ENCODE peak calls at places on chromosome 19, in six cellular contexts. J is activated T-cell treated with anti-CD3 and anti-CD28 coated beads for 24 hours, F is IMR-90, I is lower lobe of right lung, Z is NCI-H774, G is EH. X is an unnamed sample.

GRCh38 chr19:12137541-12137940 is 2.6 kb downstream of the ZNF20 start:
- DNase-seq in J (no peak), F (no peak), I (no peak), Z (no peak), G (no peak), X (peak; percentile 7)

GRCh38 chr19:52170304-52170703 is 1.1 kb downstream of the ZNF836 start:
- DNase-seq in J (no peak), F (no peak), I (no peak), Z (no peak), G (peak; percentile 11), X (no peak)

GRCh38 chr19:50794778-50795664 is 4.8 kb downstream of the ACP4 start:
- DNase-seq in J (no peak), F (no peak), I (no peak), Z (peak; percentile 30), G (no peak), X (no peak)

GRCh38 chr19:32652893-32653625 is 21.9 kb downstream of the ANKRD27 start:
- DNase-seq in J (no peak), F (peak; percentile 81), I (peak; percentile 79), Z (no peak), G (peak; percentile 53), X (no peak)

GRCh38 chr19:41341669-41342490 is 11.8 kb downstream of the TGFB1 start:
- DNase-seq in J (no peak), F (no peak), I (no peak), Z (no peak), G (no peak), X (peak; percentile 31)

GRCh38 chr19:16325671-16326400 is 1.2 kb downstream of the KLF2 start:
- DNase-seq in J (no peak), F (no peak), I (peak; percentile 74), Z (peak; percentile 46), G (peak; percentile 44), X (peak; percentile 60)

GRCh38 chr19:44875666-44876418 is 15.2 kb upstream of the TOMM40 start:
- DNase-seq in J (no peak), F (peak; percentile 21), I (no peak), Z (no peak), G (peak; percentile 74), X (no peak)

GRCh38 chr19:4120933-4121612 is 2.8 kb downstream of the MAP2K2 start:
- DNase-seq in J (no peak), F (no peak), I (no peak), Z (no peak), G (no peak), X (no peak)

GRCh38 chr19:48598996-48599626 is 7.4 kb upstream of the SPACA4 start:
- DNase-seq in J (no peak), F (no peak), I (no peak), Z (no peak), G (no peak), X (no peak)